ENCODE peak calls at places on chromosomes 6 and 20, in six cellular contexts. Q, B, T, F, M and X are unnamed samples.

GRCh38 chr6:119241124-119241491 is 108.5 kb downstream of the MAN1A1 start:
- DNase-seq in Q (peak; percentile 47), B (no peak), T (no peak), F (no peak), M (no peak), X (no peak)

GRCh38 chr20:14951105-14951504 is 613.7 kb upstream of the FLRT3 start:
- DNase-seq in Q (no peak), B (no peak), T (no peak), F (no peak), M (no peak), X (peak; percentile 20)

GRCh38 chr6:43147691-43148477 is 23.2 kb upstream of the SRF start:
- DNase-seq in Q (no peak), B (no peak), T (no peak), F (no peak), M (no peak), X (no peak)

GRCh38 chr6:3347237-3347636 is 88.5 kb downstream of the PSMG4 start:
- DNase-seq in Q (no peak), B (no peak), T (no peak), F (no peak), M (no peak), X (no peak)

GRCh38 chr6:169498887-169499513 is 202.8 kb downstream of the WDR27 start:
- DNase-seq in Q (no peak), B (no peak), T (no peak), F (no peak), M (no peak), X (no peak)

GRCh38 chr20:24673678-24674570 is 204.5 kb downstream of the SYNDIG1 start:
- DNase-seq in Q (no peak), B (no peak), T (no peak), F (peak; percentile 25), M (no peak), X (no peak)

GRCh38 chr6:14542670-14543366 is 425.2 kb downstream of the CD83 start:
- DNase-seq in Q (no peak), B (no peak), T (no peak), F (peak; percentile 76), M (no peak), X (peak; percentile 22)

GRCh38 chr6:133892444-133893323 is 3.8 kb downstream of the TCF21 start:
- DNase-seq in Q (no peak), B (no peak), T (no peak), F (no peak), M (no peak), X (no peak)

GRCh38 chr20:38272398-38272797 is 11.9 kb upstream of the KIAA1755 start:
- DNase-seq in Q (no peak), B (no peak), T (no peak), F (no peak), M (no peak), X (peak; percentile 56)

GRCh38 chr6:36563237-36563927 is 16.1 kb upstream of the STK38 start:
- DNase-seq in Q (no peak), B (no peak), T (no peak), F (no peak), M (no peak), X (no peak)

GRCh38 chr6:154410619-154411044 is 54.0 kb upstream of the IPCEF1 start:
- DNase-seq in Q (peak; percentile 61), B (no peak), T (no peak), F (peak; percentile 94), M (peak; percentile 23), X (peak; percentile 36)

GRCh38 chr6:6975395-6976111 is 132.2 kb upstream of the RREB1 start:
- DNase-seq in Q (no peak), B (no peak), T (no peak), F (no peak), M (no peak), X (no peak)

GRCh38 chr6:151009576-151009975 is 144.1 kb downstream of the MTHFD1L start:
- DNase-seq in Q (no peak), B (no peak), T (no peak), F (no peak), M (no peak), X (no peak)

GRCh38 chr6:1607557-1608221 is 2.0 kb upstream of the FOXC1 start:
- DNase-seq in Q (no peak), B (no peak), T (no peak), F (no peak), M (no peak), X (no peak)

GRCh38 chr6:34723203-34723602 is 26.6 kb upstream of the ILRUN start:
- DNase-seq in Q (no peak), B (no peak), T (no peak), F (peak; percentile 32), M (no peak), X (no peak)

GRCh38 chr20:33433465-33433864 is 10.1 kb downstream of the SNTA1 start:
- DNase-seq in Q (peak; percentile 91), B (no peak), T (no peak), F (no peak), M (no peak), X (no peak)

GRCh38 chr6:162468326-162468725 is 259.2 kb downstream of the PRKN start:
- DNase-seq in Q (peak; percentile 37), B (no peak), T (no peak), F (no peak), M (no peak), X (no peak)

GRCh38 chr20:23156170-23156841 is 70.2 kb upstream of the CD93 start:
- DNase-seq in Q (peak; percentile 68), B (no peak), T (no peak), F (peak; percentile 82), M (no peak), X (no peak)

GRCh38 chr6:111566222-111566717 is 39.4 kb downstream of the TRAF3IP2 start:
- DNase-seq in Q (no peak), B (no peak), T (no peak), F (no peak), M (no peak), X (no peak)

GRCh38 chr20:17650301-17650761 is 31.7 kb downstream of the RRBP1 start:
- DNase-seq in Q (peak; percentile 37), B (no peak), T (peak; percentile 43), F (no peak), M (peak; percentile 16), X (no peak)

DNA sequence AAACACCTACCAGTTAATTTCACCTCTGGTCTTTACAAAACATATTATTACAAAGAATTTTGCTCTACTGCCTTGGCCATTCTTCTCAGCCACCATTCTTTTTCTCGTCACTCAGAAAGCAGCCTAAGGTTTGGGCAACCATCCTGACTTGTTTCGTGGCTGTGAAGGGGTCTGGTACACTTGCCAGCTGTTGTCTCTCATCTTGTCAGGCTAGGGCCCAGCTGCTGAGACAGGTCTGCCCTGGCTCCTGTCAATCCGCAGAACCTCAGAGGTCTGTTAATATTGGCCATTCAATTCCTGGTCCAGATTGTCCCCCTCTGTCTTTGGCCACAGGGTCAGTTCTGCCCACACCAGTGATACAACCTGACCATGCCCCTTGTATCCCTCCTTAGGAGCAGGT is 197.7 kb downstream of the UBE3D start:
- DNase-seq in Q (no peak), B (no peak), T (no peak), F (no peak), M (no peak), X (no peak)
- H3K27ac ChIP-seq in Q (no peak overlapping the region), B (no peak overlapping the region), T (no peak overlapping the region), F (no peak overlapping the region), M (no peak overlapping the region), X (no peak overlapping the region)

DNA sequence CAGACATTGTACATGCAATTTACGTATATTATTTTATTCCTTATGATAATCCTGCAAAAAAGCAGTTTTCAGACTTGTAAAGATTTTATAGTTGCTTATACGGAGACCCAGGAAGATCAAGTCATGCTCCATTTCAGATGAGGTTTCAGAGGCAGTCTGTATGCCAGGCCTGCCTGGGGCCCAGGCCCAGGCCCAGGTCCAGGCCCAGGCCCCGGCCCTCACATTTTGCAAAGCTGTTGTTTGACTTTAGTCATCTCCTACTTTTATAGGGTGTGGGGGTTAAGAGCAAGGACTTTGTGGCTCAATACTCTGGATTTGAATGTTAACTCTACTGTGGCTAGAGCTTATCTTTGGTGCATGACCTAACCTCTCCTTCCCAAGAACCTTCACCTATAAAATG is 217.9 kb downstream of the SAMD5 start:
- DNase-seq in Q (no peak), B (no peak), T (no peak), F (no peak), M (no peak), X (no peak)
- H3K27ac ChIP-seq in Q (no peak overlapping the region), B (no peak overlapping the region), T (no peak overlapping the region), F (no peak overlapping the region), M (no peak overlapping the region), X (no peak overlapping the region)

DNA sequence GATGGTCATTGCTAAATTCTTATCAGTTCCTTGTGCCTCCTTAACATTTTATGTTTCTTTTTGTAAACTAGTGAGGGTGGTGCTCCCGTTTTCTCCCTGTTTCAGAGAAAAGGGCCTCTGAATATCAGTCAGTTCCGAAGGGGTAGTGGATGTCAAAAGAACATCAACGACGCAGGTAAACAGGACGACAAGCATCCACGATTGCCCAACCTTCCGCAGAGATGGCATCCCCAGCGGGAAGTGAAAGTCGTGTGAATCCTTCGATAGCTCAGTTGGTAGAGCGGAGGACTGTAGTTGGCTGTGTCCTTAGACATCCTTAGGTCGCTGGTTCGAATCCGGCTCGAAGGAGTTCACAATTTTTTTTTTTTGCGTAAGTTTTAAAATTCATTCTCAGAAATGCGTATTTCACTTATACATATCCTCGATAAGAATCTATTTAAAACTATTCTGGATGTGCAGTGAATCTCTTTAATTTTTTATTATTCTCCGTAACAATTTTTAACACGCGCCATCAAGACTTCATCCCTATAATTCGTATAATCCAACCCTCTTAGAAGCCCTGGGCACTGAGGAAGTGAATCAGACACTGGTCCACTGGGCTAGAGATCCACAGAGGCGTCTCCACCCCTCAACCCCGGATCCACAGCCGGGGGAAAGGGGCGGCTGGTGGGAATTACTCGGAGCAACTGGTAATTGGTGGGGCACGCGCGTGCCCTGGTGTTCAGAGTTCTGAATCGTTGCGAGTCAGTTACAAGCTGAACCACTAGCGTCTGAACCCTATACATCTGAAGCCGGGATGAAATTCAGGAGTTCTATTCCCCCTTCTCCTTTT is 27.9 kb upstream of the ABT1 start:
- DNase-seq in Q (peak; percentile 93), B (no peak), T (peak; percentile 98), F (peak; percentile 88), M (peak; percentile 92), X (no peak)
- H3K27ac ChIP-seq in Q (no peak overlapping the region), B (peak overlapping the region; percentile 71), T (no peak overlapping the region), F (no peak overlapping the region), M (peak overlapping the region; percentile 47), X (peak overlapping the region; percentile 33)

DNA sequence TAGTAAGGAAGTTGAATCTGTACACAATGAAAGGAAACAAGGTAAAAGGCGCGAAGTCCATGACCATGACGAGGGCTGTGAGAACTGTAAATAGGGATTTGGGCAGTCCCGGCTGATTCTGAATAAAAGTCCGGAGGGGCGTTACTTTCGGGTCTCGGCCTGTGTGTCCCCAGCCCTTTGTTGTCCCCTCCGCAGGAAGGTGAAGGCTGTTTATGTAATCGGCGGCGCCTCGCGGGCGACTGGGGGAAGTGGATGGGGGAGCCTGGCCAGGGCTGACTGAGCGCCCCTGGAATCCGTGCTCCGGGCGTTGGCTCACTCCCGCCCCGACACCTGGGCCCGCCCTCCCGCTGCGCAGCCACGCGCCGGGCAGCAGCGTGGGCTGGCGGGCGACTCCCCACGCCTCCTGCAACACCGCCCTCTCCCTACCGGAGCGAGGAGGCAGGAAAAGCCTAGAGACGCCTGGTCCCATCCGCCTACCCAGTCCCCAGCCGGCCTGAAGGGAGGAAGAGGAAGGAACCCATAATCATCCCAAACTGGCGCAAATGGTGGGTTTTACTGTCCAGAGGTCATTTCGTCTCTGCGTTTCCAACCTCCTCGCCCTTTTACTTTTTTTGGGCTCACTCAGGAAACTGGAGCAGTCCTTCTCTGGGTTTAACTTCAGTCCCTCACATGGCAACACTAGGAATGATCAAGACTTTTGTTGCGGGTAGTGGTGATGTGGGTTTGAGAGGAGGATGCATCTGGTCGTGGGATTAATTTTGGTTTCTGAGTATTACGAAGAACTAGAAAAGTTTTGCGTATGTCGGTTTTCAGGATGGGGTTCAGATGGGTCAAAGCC is 12.1 kb downstream of the TRIM31 start:
- DNase-seq in Q (peak; percentile 60), B (no peak), T (peak; percentile 77), F (no peak), M (peak; percentile 54), X (peak; percentile 5)
- H3K27ac ChIP-seq in Q (peak overlapping the region; percentile 8), B (peak overlapping the region; percentile 85), T (no peak overlapping the region), F (no peak overlapping the region), M (peak overlapping the region; percentile 30), X (peak overlapping the region; percentile 61)